ENCODE peak calls at places on chromosome 17, in six cellular contexts. One of them, this sample, is unnamed.

GRCh38 chr17:44087319-44087718 is 16.8 kb downstream of the G6PC3 start:
- DNase-seq in left colon: no peak
- DNase-seq in activated naive CD8-positive, alpha-beta T cell treated with anti-CD3 and anti-CD28 coated beads for 36 hours: no peak
- DNase-seq in naive thymus-derived CD4-positive, alpha-beta T cell: no peak
- DNase-seq in WTC11: no peak
- DNase-seq in occipital lobe: no peak
- DNase-seq in this sample: no peak

GRCh38 chr17:50665838-50666237 is 31.2 kb downstream of the ABCC3 start:
- DNase-seq in naive thymus-derived CD4-positive, alpha-beta T cell: no peak
- DNase-seq in left colon: no peak
- DNase-seq in occipital lobe: no peak
- DNase-seq in WTC11: no peak
- DNase-seq in activated naive CD8-positive, alpha-beta T cell treated with anti-CD3 and anti-CD28 coated beads for 36 hours: no peak
- DNase-seq in this sample: no peak

GRCh38 chr17:81121841-81122733 is 43.2 kb upstream of the PVALEF start:
- DNase-seq in left colon: no peak
- DNase-seq in WTC11: peak
- DNase-seq in occipital lobe: no peak
- DNase-seq in naive thymus-derived CD4-positive, alpha-beta T cell: no peak
- DNase-seq in activated naive CD8-positive, alpha-beta T cell treated with anti-CD3 and anti-CD28 coated beads for 36 hours: no peak
- DNase-seq in this sample: no peak

GRCh38 chr17:48618366-48618896 is 3.3 kb upstream of the HOXB8 start:
- DNase-seq in activated naive CD8-positive, alpha-beta T cell treated with anti-CD3 and anti-CD28 coated beads for 36 hours: peak
- DNase-seq in left colon: peak
- DNase-seq in WTC11: peak
- DNase-seq in occipital lobe: peak
- DNase-seq in naive thymus-derived CD4-positive, alpha-beta T cell: peak
- DNase-seq in this sample: peak

GRCh38 chr17:44197980-44198720 is 1.5 kb downstream of the ATXN7L3 start:
- DNase-seq in activated naive CD8-positive, alpha-beta T cell treated with anti-CD3 and anti-CD28 coated beads for 36 hours: peak
- DNase-seq in WTC11: no peak
- DNase-seq in occipital lobe: peak
- DNase-seq in naive thymus-derived CD4-positive, alpha-beta T cell: peak
- DNase-seq in left colon: peak
- DNase-seq in this sample: no peak

GRCh38 chr17:74532115-74532514 is 840 bp upstream of the CD300LB start:
- DNase-seq in activated naive CD8-positive, alpha-beta T cell treated with anti-CD3 and anti-CD28 coated beads for 36 hours: no peak
- DNase-seq in occipital lobe: no peak
- DNase-seq in left colon: peak
- DNase-seq in naive thymus-derived CD4-positive, alpha-beta T cell: no peak
- DNase-seq in WTC11: peak
- DNase-seq in this sample: peak

GRCh38 chr17:43359469-43360105 is 39.2 kb upstream of the ARL4D start:
- DNase-seq in left colon: no peak
- DNase-seq in activated naive CD8-positive, alpha-beta T cell treated with anti-CD3 and anti-CD28 coated beads for 36 hours: no peak
- DNase-seq in WTC11: no peak
- DNase-seq in occipital lobe: no peak
- DNase-seq in naive thymus-derived CD4-positive, alpha-beta T cell: no peak
- DNase-seq in this sample: no peak

GRCh38 chr17:59105852-59106462 is 723 bp downstream of the TRIM37 start:
- DNase-seq in naive thymus-derived CD4-positive, alpha-beta T cell: peak
- DNase-seq in activated naive CD8-positive, alpha-beta T cell treated with anti-CD3 and anti-CD28 coated beads for 36 hours: peak
- DNase-seq in occipital lobe: peak
- DNase-seq in left colon: peak
- DNase-seq in WTC11: no peak
- DNase-seq in this sample: peak